ENCODE peak calls at places on chromosomes 6 and 20, in six cellular contexts. One of them, this sample, is unnamed.
A peak's percentile ranks its signal among the peaks of the same experiment; 100 is the strongest.

GRCh38 chr20:31643522-31643921 is 5.8 kb downstream of the COX4I2 start:
- DNase-seq in CD8-positive, alpha-beta T cell: no peak
- DNase-seq in GOT3: no peak
- DNase-seq in dermis microvascular lymphatic vessel endothelial cell: no peak
- DNase-seq in activated CD8-positive, alpha-beta T cell treated with anti-CD3 and anti-CD28 coated beads for 36 hours: no peak
- DNase-seq in Calu3: no peak
- DNase-seq in this sample: no peak

GRCh38 chr6:118935331-118935668 is 341 bp upstream of the MCM9 start:
- DNase-seq in CD8-positive, alpha-beta T cell: no peak
- DNase-seq in GOT3: no peak
- DNase-seq in dermis microvascular lymphatic vessel endothelial cell: no peak
- DNase-seq in activated CD8-positive, alpha-beta T cell treated with anti-CD3 and anti-CD28 coated beads for 36 hours: no peak
- DNase-seq in Calu3: no peak
- DNase-seq in this sample: no peak

GRCh38 chr6:3331948-3332347 is 73.2 kb downstream of the PSMG4 start:
- DNase-seq in CD8-positive, alpha-beta T cell: no peak
- DNase-seq in GOT3: no peak
- DNase-seq in dermis microvascular lymphatic vessel endothelial cell: no peak
- DNase-seq in activated CD8-positive, alpha-beta T cell treated with anti-CD3 and anti-CD28 coated beads for 36 hours: no peak
- DNase-seq in Calu3: no peak
- DNase-seq in this sample: peak; percentile 12

GRCh38 chr6:79188885-79189505 is 45.5 kb downstream of the HMGN3 start:
- DNase-seq in CD8-positive, alpha-beta T cell: no peak
- DNase-seq in GOT3: no peak
- DNase-seq in dermis microvascular lymphatic vessel endothelial cell: no peak
- DNase-seq in activated CD8-positive, alpha-beta T cell treated with anti-CD3 and anti-CD28 coated beads for 36 hours: no peak
- DNase-seq in Calu3: no peak
- DNase-seq in this sample: no peak

GRCh38 chr6:44976677-44977405 is 351.3 kb upstream of the RUNX2 start:
- DNase-seq in CD8-positive, alpha-beta T cell: no peak
- DNase-seq in GOT3: no peak
- DNase-seq in dermis microvascular lymphatic vessel endothelial cell: no peak
- DNase-seq in activated CD8-positive, alpha-beta T cell treated with anti-CD3 and anti-CD28 coated beads for 36 hours: peak; percentile 37
- DNase-seq in Calu3: no peak
- DNase-seq in this sample: no peak

GRCh38 chr6:118789419-118789818 is 104.5 kb upstream of the ASF1A start:
- DNase-seq in CD8-positive, alpha-beta T cell: no peak
- DNase-seq in GOT3: no peak
- DNase-seq in dermis microvascular lymphatic vessel endothelial cell: no peak
- DNase-seq in activated CD8-positive, alpha-beta T cell treated with anti-CD3 and anti-CD28 coated beads for 36 hours: no peak
- DNase-seq in Calu3: no peak
- DNase-seq in this sample: no peak

GRCh38 chr6:80520195-80520594 is 413.7 kb downstream of the BCKDHB start:
- DNase-seq in CD8-positive, alpha-beta T cell: no peak
- DNase-seq in GOT3: no peak
- DNase-seq in dermis microvascular lymphatic vessel endothelial cell: peak; percentile 51
- DNase-seq in activated CD8-positive, alpha-beta T cell treated with anti-CD3 and anti-CD28 coated beads for 36 hours: no peak
- DNase-seq in Calu3: no peak
- DNase-seq in this sample: no peak

GRCh38 chr6:105326216-105326615 is 76.7 kb downstream of the PREP start:
- DNase-seq in CD8-positive, alpha-beta T cell: no peak
- DNase-seq in GOT3: no peak
- DNase-seq in dermis microvascular lymphatic vessel endothelial cell: peak; percentile 61
- DNase-seq in activated CD8-positive, alpha-beta T cell treated with anti-CD3 and anti-CD28 coated beads for 36 hours: no peak
- DNase-seq in Calu3: no peak
- DNase-seq in this sample: no peak

GRCh38 chr20:13865156-13865555 is 80.3 kb downstream of the NDUFAF5 start:
- DNase-seq in CD8-positive, alpha-beta T cell: no peak
- DNase-seq in GOT3: no peak
- DNase-seq in dermis microvascular lymphatic vessel endothelial cell: no peak
- DNase-seq in activated CD8-positive, alpha-beta T cell treated with anti-CD3 and anti-CD28 coated beads for 36 hours: no peak
- DNase-seq in Calu3: no peak
- DNase-seq in this sample: no peak

GRCh38 chr6:125094563-125094962 is 59.0 kb upstream of the TPD52L1 start:
- DNase-seq in CD8-positive, alpha-beta T cell: no peak
- DNase-seq in GOT3: no peak
- DNase-seq in dermis microvascular lymphatic vessel endothelial cell: no peak
- DNase-seq in activated CD8-positive, alpha-beta T cell treated with anti-CD3 and anti-CD28 coated beads for 36 hours: no peak
- DNase-seq in Calu3: no peak
- DNase-seq in this sample: no peak

GRCh38 chr6:75317503-75318206 is 33.1 kb upstream of the TMEM30A start:
- DNase-seq in CD8-positive, alpha-beta T cell: no peak
- DNase-seq in GOT3: no peak
- DNase-seq in dermis microvascular lymphatic vessel endothelial cell: peak; percentile 56
- DNase-seq in activated CD8-positive, alpha-beta T cell treated with anti-CD3 and anti-CD28 coated beads for 36 hours: no peak
- DNase-seq in Calu3: no peak
- DNase-seq in this sample: no peak

GRCh38 chr20:61899971-61900370 is 165.7 kb downstream of the TAF4 start:
- DNase-seq in CD8-positive, alpha-beta T cell: no peak
- DNase-seq in GOT3: no peak
- DNase-seq in dermis microvascular lymphatic vessel endothelial cell: no peak
- DNase-seq in activated CD8-positive, alpha-beta T cell treated with anti-CD3 and anti-CD28 coated beads for 36 hours: no peak
- DNase-seq in Calu3: no peak
- DNase-seq in this sample: no peak

GRCh38 chr20:8388146-8388545 is 256.1 kb downstream of the PLCB1 start:
- DNase-seq in CD8-positive, alpha-beta T cell: no peak
- DNase-seq in GOT3: no peak
- DNase-seq in dermis microvascular lymphatic vessel endothelial cell: peak; percentile 4
- DNase-seq in activated CD8-positive, alpha-beta T cell treated with anti-CD3 and anti-CD28 coated beads for 36 hours: no peak
- DNase-seq in Calu3: no peak
- DNase-seq in this sample: no peak

GRCh38 chr6:38524436-38525145 is 115.1 kb downstream of the BTBD9 start:
- DNase-seq in CD8-positive, alpha-beta T cell: no peak
- DNase-seq in GOT3: no peak
- DNase-seq in dermis microvascular lymphatic vessel endothelial cell: peak; percentile 24
- DNase-seq in activated CD8-positive, alpha-beta T cell treated with anti-CD3 and anti-CD28 coated beads for 36 hours: no peak
- DNase-seq in Calu3: no peak
- DNase-seq in this sample: no peak

GRCh38 chr20:31560094-31560899 is 44.8 kb upstream of the ID1 start:
- DNase-seq in CD8-positive, alpha-beta T cell: peak; percentile 81
- DNase-seq in GOT3: peak; percentile 67
- DNase-seq in dermis microvascular lymphatic vessel endothelial cell: peak; percentile 68
- DNase-seq in activated CD8-positive, alpha-beta T cell treated with anti-CD3 and anti-CD28 coated beads for 36 hours: peak; percentile 88
- DNase-seq in Calu3: peak; percentile 92
- DNase-seq in this sample: no peak

GRCh38 chr20:10110151-10110550 is 75.4 kb downstream of the ANKEF1 start:
- DNase-seq in CD8-positive, alpha-beta T cell: no peak
- DNase-seq in GOT3: no peak
- DNase-seq in dermis microvascular lymphatic vessel endothelial cell: no peak
- DNase-seq in activated CD8-positive, alpha-beta T cell treated with anti-CD3 and anti-CD28 coated beads for 36 hours: no peak
- DNase-seq in Calu3: no peak
- DNase-seq in this sample: no peak

GRCh38 chr6:78947529-78947928 is 80.2 kb downstream of the IRAK1BP1 start:
- DNase-seq in CD8-positive, alpha-beta T cell: no peak
- DNase-seq in GOT3: no peak
- DNase-seq in dermis microvascular lymphatic vessel endothelial cell: peak; percentile 16
- DNase-seq in activated CD8-positive, alpha-beta T cell treated with anti-CD3 and anti-CD28 coated beads for 36 hours: no peak
- DNase-seq in Calu3: no peak
- DNase-seq in this sample: no peak

GRCh38 chr20:12744026-12744425 is 264.7 kb upstream of the SPTLC3 start:
- DNase-seq in CD8-positive, alpha-beta T cell: no peak
- DNase-seq in GOT3: no peak
- DNase-seq in dermis microvascular lymphatic vessel endothelial cell: no peak
- DNase-seq in activated CD8-positive, alpha-beta T cell treated with anti-CD3 and anti-CD28 coated beads for 36 hours: no peak
- DNase-seq in Calu3: no peak
- DNase-seq in this sample: no peak

GRCh38 chr6:120378582-120379220 is 955.6 kb downstream of the TBC1D32 start:
- DNase-seq in CD8-positive, alpha-beta T cell: no peak
- DNase-seq in GOT3: no peak
- DNase-seq in dermis microvascular lymphatic vessel endothelial cell: peak; percentile 5
- DNase-seq in activated CD8-positive, alpha-beta T cell treated with anti-CD3 and anti-CD28 coated beads for 36 hours: no peak
- DNase-seq in Calu3: no peak
- DNase-seq in this sample: no peak

GRCh38 chr6:10235339-10235738 is 179.5 kb downstream of the TFAP2A start:
- DNase-seq in CD8-positive, alpha-beta T cell: no peak
- DNase-seq in GOT3: no peak
- DNase-seq in dermis microvascular lymphatic vessel endothelial cell: no peak
- DNase-seq in activated CD8-positive, alpha-beta T cell treated with anti-CD3 and anti-CD28 coated beads for 36 hours: no peak
- DNase-seq in Calu3: no peak
- DNase-seq in this sample: no peak

GRCh38 chr6:13141392-13141791 is 186.9 kb downstream of the TBC1D7 start:
- DNase-seq in CD8-positive, alpha-beta T cell: no peak
- DNase-seq in GOT3: no peak
- DNase-seq in dermis microvascular lymphatic vessel endothelial cell: no peak
- DNase-seq in activated CD8-positive, alpha-beta T cell treated with anti-CD3 and anti-CD28 coated beads for 36 hours: no peak
- DNase-seq in Calu3: no peak
- DNase-seq in this sample: no peak

GRCh38 chr6:73942581-73942980 is 246.6 kb downstream of the CD109 start:
- DNase-seq in CD8-positive, alpha-beta T cell: no peak
- DNase-seq in GOT3: no peak
- DNase-seq in dermis microvascular lymphatic vessel endothelial cell: no peak
- DNase-seq in activated CD8-positive, alpha-beta T cell treated with anti-CD3 and anti-CD28 coated beads for 36 hours: no peak
- DNase-seq in Calu3: peak; percentile 9
- DNase-seq in this sample: no peak

GRCh38 chr6:26660096-26660425 is 515 bp upstream of the ZNF322 start:
- DNase-seq in CD8-positive, alpha-beta T cell: no peak
- DNase-seq in GOT3: no peak
- DNase-seq in dermis microvascular lymphatic vessel endothelial cell: peak; percentile 50
- DNase-seq in activated CD8-positive, alpha-beta T cell treated with anti-CD3 and anti-CD28 coated beads for 36 hours: peak; percentile 21
- DNase-seq in Calu3: no peak
- DNase-seq in this sample: no peak

GRCh38 chr6:88599561-88599960 is 363.9 kb downstream of the RNGTT start:
- DNase-seq in CD8-positive, alpha-beta T cell: no peak
- DNase-seq in GOT3: no peak
- DNase-seq in dermis microvascular lymphatic vessel endothelial cell: no peak
- DNase-seq in activated CD8-positive, alpha-beta T cell treated with anti-CD3 and anti-CD28 coated beads for 36 hours: no peak
- DNase-seq in Calu3: no peak
- DNase-seq in this sample: no peak

GRCh38 chr6:170111816-170112582 is 178.9 kb downstream of the DLL1 start:
- DNase-seq in CD8-positive, alpha-beta T cell: peak; percentile 39
- DNase-seq in GOT3: no peak
- DNase-seq in dermis microvascular lymphatic vessel endothelial cell: no peak
- DNase-seq in activated CD8-positive, alpha-beta T cell treated with anti-CD3 and anti-CD28 coated beads for 36 hours: no peak
- DNase-seq in Calu3: no peak
- DNase-seq in this sample: peak; percentile 74

GRCh38 chr20:16580127-16580526 is 6.9 kb upstream of the KIF16B start:
- DNase-seq in CD8-positive, alpha-beta T cell: no peak
- DNase-seq in GOT3: no peak
- DNase-seq in dermis microvascular lymphatic vessel endothelial cell: no peak
- DNase-seq in activated CD8-positive, alpha-beta T cell treated with anti-CD3 and anti-CD28 coated beads for 36 hours: no peak
- DNase-seq in Calu3: no peak
- DNase-seq in this sample: no peak

GRCh38 chr6:32974541-32975308 is 6.3 kb downstream of the BRD2 start:
- DNase-seq in CD8-positive, alpha-beta T cell: no peak
- DNase-seq in GOT3: no peak
- DNase-seq in dermis microvascular lymphatic vessel endothelial cell: no peak
- DNase-seq in activated CD8-positive, alpha-beta T cell treated with anti-CD3 and anti-CD28 coated beads for 36 hours: no peak
- DNase-seq in Calu3: no peak
- DNase-seq in this sample: no peak

GRCh38 chr6:44696099-44696498 is 308.6 kb downstream of the CDC5L start:
- DNase-seq in CD8-positive, alpha-beta T cell: no peak
- DNase-seq in GOT3: no peak
- DNase-seq in dermis microvascular lymphatic vessel endothelial cell: no peak
- DNase-seq in activated CD8-positive, alpha-beta T cell treated with anti-CD3 and anti-CD28 coated beads for 36 hours: no peak
- DNase-seq in Calu3: no peak
- DNase-seq in this sample: no peak

GRCh38 chr6:92777146-92777740 is 642.1 kb downstream of the EPHA7 start:
- DNase-seq in CD8-positive, alpha-beta T cell: no peak
- DNase-seq in GOT3: no peak
- DNase-seq in dermis microvascular lymphatic vessel endothelial cell: peak; percentile 41
- DNase-seq in activated CD8-positive, alpha-beta T cell treated with anti-CD3 and anti-CD28 coated beads for 36 hours: no peak
- DNase-seq in Calu3: no peak
- DNase-seq in this sample: no peak

GRCh38 chr6:5904527-5904926 is 102.2 kb downstream of the NRN1 start:
- DNase-seq in CD8-positive, alpha-beta T cell: no peak
- DNase-seq in GOT3: no peak
- DNase-seq in dermis microvascular lymphatic vessel endothelial cell: no peak
- DNase-seq in activated CD8-positive, alpha-beta T cell treated with anti-CD3 and anti-CD28 coated beads for 36 hours: no peak
- DNase-seq in Calu3: no peak
- DNase-seq in this sample: no peak

GRCh38 chr6:36720251-36721141 is 22.9 kb downstream of the RAB44 start:
- DNase-seq in CD8-positive, alpha-beta T cell: no peak
- DNase-seq in GOT3: no peak
- DNase-seq in dermis microvascular lymphatic vessel endothelial cell: no peak
- DNase-seq in activated CD8-positive, alpha-beta T cell treated with anti-CD3 and anti-CD28 coated beads for 36 hours: no peak
- DNase-seq in Calu3: no peak
- DNase-seq in this sample: no peak

GRCh38 chr20:57092112-57092899 is 174.1 kb downstream of the BMP7 start:
- DNase-seq in CD8-positive, alpha-beta T cell: peak; percentile 65
- DNase-seq in GOT3: peak; percentile 35
- DNase-seq in dermis microvascular lymphatic vessel endothelial cell: peak; percentile 52
- DNase-seq in activated CD8-positive, alpha-beta T cell treated with anti-CD3 and anti-CD28 coated beads for 36 hours: peak; percentile 73
- DNase-seq in Calu3: peak; percentile 84
- DNase-seq in this sample: no peak

GRCh38 chr6:2960935-2961334 is 10.4 kb downstream of the SERPINB6 start:
- DNase-seq in CD8-positive, alpha-beta T cell: no peak
- DNase-seq in GOT3: no peak
- DNase-seq in dermis microvascular lymphatic vessel endothelial cell: peak; percentile 50
- DNase-seq in activated CD8-positive, alpha-beta T cell treated with anti-CD3 and anti-CD28 coated beads for 36 hours: no peak
- DNase-seq in Calu3: no peak
- DNase-seq in this sample: no peak

This sample was measured in mesenteric fat pad.